ENCODE peak calls at places on chromosomes 5 and 9, in seven cellular contexts. L, I, S, U, N, X and Y are unnamed samples.

GRCh38 chr9:35606138-35606504 is 1.1 kb downstream of the TESK1 start:
- DNase-seq in L (no peak), I (no peak), S (no peak), U (no peak), N (no peak), X (no peak), Y (peak)

GRCh38 chr9:33246269-33246860 is 6.4 kb downstream of the SPINK4 start:
- DNase-seq in L (no peak), I (no peak), S (no peak), U (no peak), N (no peak), X (no peak), Y (no peak)

GRCh38 chr9:110788871-110789270 is 120.3 kb downstream of the MUSK start:
- DNase-seq in L (peak), I (no peak), S (no peak), U (no peak), N (no peak), X (no peak), Y (no peak)

GRCh38 chr9:68933434-68934318 is 80.2 kb downstream of the PRKACG start:
- DNase-seq in L (no peak), I (no peak), S (no peak), U (no peak), N (peak), X (no peak), Y (no peak)

GRCh38 chr9:107648153-107648716 is 158.7 kb upstream of the KLF4 start:
- DNase-seq in L (no peak), I (peak), S (no peak), U (no peak), N (no peak), X (peak), Y (no peak)

GRCh38 chr9:108869092-108869725 is 7.1 kb downstream of the ACTL7A start:
- DNase-seq in L (peak), I (peak), S (peak), U (no peak), N (no peak), X (peak), Y (no peak)

GRCh38 chr5:136011427-136012001 is 17.3 kb upstream of the TGFBI start:
- DNase-seq in L (peak), I (peak), S (peak), U (no peak), N (no peak), X (peak), Y (no peak)

GRCh38 chr5:139413963-139414362 is 10.1 kb upstream of the SPATA24 start:
- DNase-seq in L (no peak), I (no peak), S (no peak), U (no peak), N (peak), X (no peak), Y (no peak)

GRCh38 chr9:100014846-100015245 is 84.0 kb downstream of the ERP44 start:
- DNase-seq in L (no peak), I (no peak), S (no peak), U (no peak), N (no peak), X (no peak), Y (no peak)

GRCh38 chr9:122226142-122226757 is 2.5 kb downstream of the LHX6 start:
- DNase-seq in L (no peak), I (no peak), S (no peak), U (peak), N (no peak), X (no peak), Y (no peak)
- TF ChIP-seq EZH2 in L (peak), I (peak), S (peak), U (peak), N (no peak), X (peak), Y (no peak)

GRCh38 chr5:124801551-124801950 is 55.1 kb upstream of the ZNF608 start:
- DNase-seq in L (no peak), I (no peak), S (no peak), U (no peak), N (no peak), X (no peak), Y (no peak)
- H3K4me2 ChIP-seq in L (no peak), I (no peak), S (no peak), U (no peak), N (no peak), X (no peak), Y (no peak)

GRCh38 chr9:125407974-125408900 is 146.6 kb downstream of the GAPVD1 start:
- DNase-seq in L (peak), I (no peak), S (peak), U (peak), N (peak), X (peak), Y (peak)
- TF ChIP-seq EZH2 in L (no peak), I (no peak), S (no peak), U (no peak), N (no peak), X (no peak), Y (no peak)

GRCh38 chr9:93205896-93206575 is 22.1 kb downstream of the WNK2 start:
- DNase-seq in L (no peak), I (no peak), S (no peak), U (no peak), N (no peak), X (no peak), Y (no peak)
- H3K4me2 ChIP-seq in L (no peak), I (no peak), S (peak), U (no peak), N (no peak), X (no peak), Y (no peak)

DNA sequence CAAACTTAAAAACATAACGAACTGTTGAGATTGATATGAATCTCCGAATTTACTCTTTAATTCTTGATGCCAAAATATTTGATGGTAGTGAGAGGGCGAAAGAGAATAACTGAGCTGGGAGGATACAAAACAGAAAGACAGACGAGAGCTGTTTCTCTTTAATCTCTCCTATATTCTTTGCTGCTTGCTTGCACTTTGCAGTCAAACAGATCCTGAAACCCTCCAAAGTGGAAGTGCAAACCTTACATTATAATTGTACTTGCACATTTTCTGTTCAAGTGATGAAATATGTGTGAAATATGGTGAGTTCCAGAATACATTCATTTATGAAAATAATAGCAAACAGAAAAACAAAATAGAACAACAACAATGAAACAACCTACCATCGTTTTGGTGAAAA is 63.8 kb downstream of the PAM start:
- DNase-seq in L (no peak), I (no peak), S (no peak), U (no peak), N (no peak), X (no peak), Y (no peak)
- TF ChIP-seq EZH2 in L (no peak), I (no peak), S (no peak), U (no peak), N (no peak), X (no peak), Y (no peak)

GRCh38 chr5:89374144-89374784 is 491.3 kb upstream of the MEF2C start:
- DNase-seq in L (no peak), I (peak), S (no peak), U (no peak), N (peak), X (no peak), Y (no peak)

GRCh38 chr5:89380635-89381034 is 497.7 kb upstream of the MEF2C start:
- DNase-seq in L (no peak), I (no peak), S (no peak), U (no peak), N (no peak), X (no peak), Y (no peak)

GRCh38 chr5:89374818-89375521 is 492.0 kb upstream of the MEF2C start:
- DNase-seq in L (no peak), I (no peak), S (no peak), U (no peak), N (no peak), X (no peak), Y (no peak)

GRCh38 chr5:89372176-89372575 is 489.2 kb upstream of the MEF2C start:
- DNase-seq in L (no peak), I (no peak), S (no peak), U (no peak), N (no peak), X (peak), Y (no peak)

GRCh38 chr5:89377752-89378455 is 494.9 kb upstream of the MEF2C start:
- DNase-seq in L (no peak), I (no peak), S (no peak), U (no peak), N (no peak), X (peak), Y (no peak)
- H3K4me2 ChIP-seq in L (no peak), I (no peak), S (no peak), U (no peak), N (no peak), X (no peak), Y (no peak)

DNA sequence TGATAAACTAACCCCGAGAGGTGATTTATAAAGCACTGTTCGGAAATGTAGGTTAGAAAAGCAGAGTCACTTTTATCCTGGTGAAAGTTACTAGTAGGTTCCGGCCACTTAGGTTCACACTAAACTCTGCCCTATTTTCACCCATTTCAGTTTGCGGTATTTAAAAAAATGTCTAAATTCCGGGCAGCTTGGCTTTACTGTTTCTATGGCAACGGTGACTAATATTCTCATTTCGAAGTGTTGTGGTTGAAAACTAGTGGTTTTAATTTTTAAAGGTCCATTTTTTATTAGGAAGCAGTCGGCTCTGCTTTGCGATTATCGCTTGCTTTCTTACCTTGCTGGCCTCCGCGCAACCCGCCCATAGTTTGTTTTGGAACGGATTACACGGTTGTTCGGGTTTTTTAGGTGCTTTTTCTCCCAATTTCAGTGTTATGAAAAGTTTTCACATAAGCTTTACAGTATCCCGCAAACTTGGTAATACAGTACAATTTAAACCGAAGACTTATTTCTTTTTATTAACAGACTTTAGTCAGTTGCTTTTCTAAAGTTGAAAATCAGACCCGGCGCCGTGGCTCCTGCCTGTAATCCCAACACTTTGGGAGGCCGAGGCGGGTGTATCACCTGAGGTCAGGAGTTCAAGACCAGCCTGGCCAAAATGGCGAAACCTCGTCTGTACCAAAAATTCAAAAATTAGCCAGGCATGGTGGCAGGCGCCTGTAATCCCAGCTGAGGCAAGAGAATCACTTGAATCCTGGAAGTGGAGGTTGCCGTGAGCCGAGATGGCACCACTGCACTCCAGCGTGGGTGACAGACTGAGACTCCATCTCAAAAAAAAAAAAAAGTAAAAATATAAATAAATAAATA is 1.6 kb downstream of the KDM4C start:
- DNase-seq in L (peak), I (peak), S (peak), U (no peak), N (peak), X (peak), Y (no peak)
- TF ChIP-seq EZH2 in L (no peak), I (no peak), S (no peak), U (no peak), N (no peak), X (no peak), Y (no peak)